ENCODE peak calls at places on chromosomes 12 and 14, in ten cellular contexts. One of them, this sample, is unnamed.

GRCh38 chr12:27064397-27065342 is 17.7 kb downstream of the C12orf71 start:
- DNase-seq in osteocyte: no peak
- DNase-seq in neural crest cell: no peak
- DNase-seq in tibial nerve: no peak
- DNase-seq in B cell: peak
- DNase-seq in cardiac fibroblast: no peak
- DNase-seq in astrocyte of the spinal cord: no peak
- DNase-seq in endothelial cell: no peak
- DNase-seq in fibroblast of pulmonary artery: no peak
- DNase-seq in nephron progenitor cell: no peak
- DNase-seq in this sample: no peak

GRCh38 chr12:98939350-98939749 is 294.3 kb downstream of the APAF1 start:
- DNase-seq in osteocyte: no peak
- DNase-seq in neural crest cell: no peak
- DNase-seq in tibial nerve: no peak
- DNase-seq in B cell: no peak
- DNase-seq in cardiac fibroblast: peak
- DNase-seq in astrocyte of the spinal cord: peak
- DNase-seq in endothelial cell: peak
- DNase-seq in fibroblast of pulmonary artery: peak
- DNase-seq in nephron progenitor cell: peak
- DNase-seq in this sample: no peak

GRCh38 chr14:79278798-79279644 is 932.3 kb downstream of the DIO2 start:
- DNase-seq in osteocyte: peak
- DNase-seq in neural crest cell: peak
- DNase-seq in tibial nerve: peak
- DNase-seq in B cell: no peak
- DNase-seq in cardiac fibroblast: peak
- DNase-seq in astrocyte of the spinal cord: peak
- DNase-seq in endothelial cell: peak
- DNase-seq in fibroblast of pulmonary artery: peak
- DNase-seq in nephron progenitor cell: peak
- DNase-seq in this sample: no peak

GRCh38 chr12:55171445-55171844 is 45.2 kb downstream of the OR9K2 start:
- DNase-seq in osteocyte: no peak
- DNase-seq in neural crest cell: no peak
- DNase-seq in tibial nerve: no peak
- DNase-seq in B cell: no peak
- DNase-seq in cardiac fibroblast: no peak
- DNase-seq in astrocyte of the spinal cord: no peak
- DNase-seq in endothelial cell: no peak
- DNase-seq in fibroblast of pulmonary artery: no peak
- DNase-seq in nephron progenitor cell: no peak
- DNase-seq in this sample: no peak

GRCh38 chr12:16297521-16297920 is 20.0 kb upstream of the SLC15A5 start:
- DNase-seq in osteocyte: no peak
- DNase-seq in neural crest cell: no peak
- DNase-seq in tibial nerve: no peak
- DNase-seq in B cell: no peak
- DNase-seq in cardiac fibroblast: no peak
- DNase-seq in astrocyte of the spinal cord: no peak
- DNase-seq in endothelial cell: no peak
- DNase-seq in fibroblast of pulmonary artery: no peak
- DNase-seq in nephron progenitor cell: no peak
- DNase-seq in this sample: no peak

GRCh38 chr14:105326891-105327694 is 12.5 kb downstream of the PACS2 start:
- DNase-seq in osteocyte: no peak
- DNase-seq in neural crest cell: no peak
- DNase-seq in tibial nerve: no peak
- DNase-seq in B cell: no peak
- DNase-seq in cardiac fibroblast: no peak
- DNase-seq in astrocyte of the spinal cord: no peak
- DNase-seq in endothelial cell: no peak
- DNase-seq in fibroblast of pulmonary artery: no peak
- DNase-seq in nephron progenitor cell: peak
- DNase-seq in this sample: no peak

GRCh38 chr12:108783446-108783845 is 52.1 kb upstream of the CORO1C start:
- DNase-seq in osteocyte: no peak
- DNase-seq in neural crest cell: no peak
- DNase-seq in tibial nerve: no peak
- DNase-seq in B cell: no peak
- DNase-seq in cardiac fibroblast: no peak
- DNase-seq in astrocyte of the spinal cord: no peak
- DNase-seq in endothelial cell: no peak
- DNase-seq in fibroblast of pulmonary artery: no peak
- DNase-seq in nephron progenitor cell: no peak
- DNase-seq in this sample: no peak

GRCh38 chr12:104466694-104467345 is 10.1 kb downstream of the CHST11 start:
- DNase-seq in osteocyte: no peak
- DNase-seq in neural crest cell: no peak
- DNase-seq in tibial nerve: no peak
- DNase-seq in B cell: no peak
- DNase-seq in cardiac fibroblast: no peak
- DNase-seq in astrocyte of the spinal cord: no peak
- DNase-seq in endothelial cell: no peak
- DNase-seq in fibroblast of pulmonary artery: no peak
- DNase-seq in nephron progenitor cell: no peak
- DNase-seq in this sample: no peak

GRCh38 chr12:15632708-15633107 is 156.5 kb downstream of the EPS8 start:
- DNase-seq in osteocyte: no peak
- DNase-seq in neural crest cell: no peak
- DNase-seq in tibial nerve: no peak
- DNase-seq in B cell: no peak
- DNase-seq in cardiac fibroblast: no peak
- DNase-seq in astrocyte of the spinal cord: no peak
- DNase-seq in endothelial cell: no peak
- DNase-seq in fibroblast of pulmonary artery: no peak
- DNase-seq in nephron progenitor cell: no peak
- DNase-seq in this sample: no peak

DNA sequence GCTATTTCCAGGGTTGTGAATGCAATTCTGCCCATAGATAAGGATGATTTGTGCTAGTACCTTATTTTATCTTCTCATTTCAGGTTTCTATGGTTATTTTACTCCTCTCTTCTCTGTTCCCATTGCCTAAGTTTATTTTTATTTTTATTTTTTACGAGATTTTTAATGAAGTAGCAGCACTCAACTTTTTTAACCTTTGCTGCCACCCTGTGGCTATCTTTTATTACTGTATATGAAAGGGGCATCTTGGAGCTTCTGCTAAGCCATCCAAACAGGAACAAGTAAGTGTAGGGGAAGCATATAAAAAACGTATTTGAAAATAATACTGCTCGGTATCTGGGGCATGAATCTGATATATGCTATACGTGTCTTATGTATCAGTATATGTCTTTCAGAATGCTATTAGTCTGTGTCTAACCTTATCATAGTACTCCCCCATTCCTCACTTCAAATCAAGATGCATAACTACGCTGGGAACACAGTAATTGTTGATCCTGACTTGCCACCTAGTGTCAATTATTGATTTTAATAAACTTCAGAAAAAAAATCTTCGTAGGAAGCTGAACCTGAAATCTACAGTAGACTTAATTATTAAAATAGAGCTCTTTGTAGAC is 60.3 kb downstream of the KLRG1 start:
- DNase-seq in osteocyte: no peak
- DNase-seq in neural crest cell: no peak
- DNase-seq in tibial nerve: no peak
- DNase-seq in B cell: peak
- DNase-seq in cardiac fibroblast: peak
- DNase-seq in astrocyte of the spinal cord: peak
- DNase-seq in endothelial cell: peak
- DNase-seq in fibroblast of pulmonary artery: peak
- DNase-seq in nephron progenitor cell: peak
- DNase-seq in this sample: no peak
- TF ChIP-seq CTCF in osteocyte: peak
- TF ChIP-seq CTCF in neural crest cell: peak
- TF ChIP-seq CTCF in tibial nerve: peak
- TF ChIP-seq CTCF in B cell: peak
- TF ChIP-seq CTCF in cardiac fibroblast: peak
- TF ChIP-seq CTCF in astrocyte of the spinal cord: peak
- TF ChIP-seq CTCF in endothelial cell: peak
- TF ChIP-seq CTCF in fibroblast of pulmonary artery: peak
- TF ChIP-seq CTCF in nephron progenitor cell: peak
- TF ChIP-seq CTCF in this sample: peak

GRCh38 chr14:100239200-100239839 is 376 bp downstream of the YY1 start:
- DNase-seq in osteocyte: no peak
- DNase-seq in neural crest cell: no peak
- DNase-seq in tibial nerve: no peak
- DNase-seq in B cell: peak
- DNase-seq in cardiac fibroblast: no peak
- DNase-seq in astrocyte of the spinal cord: no peak
- DNase-seq in endothelial cell: no peak
- DNase-seq in fibroblast of pulmonary artery: no peak
- DNase-seq in nephron progenitor cell: peak
- DNase-seq in this sample: peak

GRCh38 chr14:100239840-100240724 is 1.1 kb downstream of the YY1 start:
- DNase-seq in osteocyte: peak
- DNase-seq in neural crest cell: peak
- DNase-seq in tibial nerve: peak
- DNase-seq in B cell: peak
- DNase-seq in cardiac fibroblast: peak
- DNase-seq in astrocyte of the spinal cord: peak
- DNase-seq in endothelial cell: peak
- DNase-seq in fibroblast of pulmonary artery: peak
- DNase-seq in nephron progenitor cell: peak
- DNase-seq in this sample: peak

GRCh38 chr14:100241279-100241678 is 2.3 kb downstream of the YY1 start:
- DNase-seq in osteocyte: no peak
- DNase-seq in neural crest cell: no peak
- DNase-seq in tibial nerve: no peak
- DNase-seq in B cell: no peak
- DNase-seq in cardiac fibroblast: no peak
- DNase-seq in astrocyte of the spinal cord: peak
- DNase-seq in endothelial cell: no peak
- DNase-seq in fibroblast of pulmonary artery: no peak
- DNase-seq in nephron progenitor cell: no peak
- DNase-seq in this sample: no peak

GRCh38 chr14:100238419-100239199 is at the start of gene YY1:
- DNase-seq in osteocyte: peak
- DNase-seq in neural crest cell: peak
- DNase-seq in tibial nerve: peak
- DNase-seq in B cell: peak
- DNase-seq in cardiac fibroblast: peak
- DNase-seq in astrocyte of the spinal cord: peak
- DNase-seq in endothelial cell: peak
- DNase-seq in fibroblast of pulmonary artery: peak
- DNase-seq in nephron progenitor cell: peak
- DNase-seq in this sample: peak

DNA sequence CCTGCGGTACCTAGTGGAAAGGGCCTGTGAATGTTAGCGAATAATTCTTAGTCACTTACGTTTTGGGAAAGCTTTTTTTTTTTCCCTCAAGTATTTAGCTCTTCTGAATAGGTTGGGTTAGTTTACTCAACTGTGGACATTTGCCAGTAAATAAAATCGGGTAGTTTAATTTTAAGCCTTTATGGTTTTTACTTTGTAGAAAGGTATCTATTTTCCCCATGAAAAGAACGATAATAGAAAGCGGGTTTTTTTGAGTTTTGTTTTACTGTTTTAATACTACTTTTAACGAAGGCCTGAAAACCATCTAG is 1.7 kb downstream of the YY1 start:
- DNase-seq in osteocyte: no peak
- DNase-seq in neural crest cell: no peak
- DNase-seq in tibial nerve: no peak
- DNase-seq in B cell: no peak
- DNase-seq in cardiac fibroblast: no peak
- DNase-seq in astrocyte of the spinal cord: no peak
- DNase-seq in endothelial cell: no peak
- DNase-seq in fibroblast of pulmonary artery: no peak
- DNase-seq in nephron progenitor cell: no peak
- DNase-seq in this sample: no peak
- TF ChIP-seq CTCF in osteocyte: no peak
- TF ChIP-seq CTCF in neural crest cell: no peak
- TF ChIP-seq CTCF in tibial nerve: no peak
- TF ChIP-seq CTCF in B cell: no peak
- TF ChIP-seq CTCF in cardiac fibroblast: no peak
- TF ChIP-seq CTCF in astrocyte of the spinal cord: no peak
- TF ChIP-seq CTCF in endothelial cell: no peak
- TF ChIP-seq CTCF in fibroblast of pulmonary artery: no peak
- TF ChIP-seq CTCF in nephron progenitor cell: no peak
- TF ChIP-seq CTCF in this sample: no peak

GRCh38 chr12:57546438-57547365 is at the start of gene DCTN2:
- DNase-seq in osteocyte: peak
- DNase-seq in neural crest cell: peak
- DNase-seq in tibial nerve: peak
- DNase-seq in B cell: peak
- DNase-seq in cardiac fibroblast: peak
- DNase-seq in astrocyte of the spinal cord: peak
- DNase-seq in endothelial cell: peak
- DNase-seq in fibroblast of pulmonary artery: peak
- DNase-seq in nephron progenitor cell: peak
- DNase-seq in this sample: peak
- TF ChIP-seq CTCF in osteocyte: peak
- TF ChIP-seq CTCF in neural crest cell: peak
- TF ChIP-seq CTCF in tibial nerve: peak
- TF ChIP-seq CTCF in B cell: no peak
- TF ChIP-seq CTCF in cardiac fibroblast: peak
- TF ChIP-seq CTCF in astrocyte of the spinal cord: peak
- TF ChIP-seq CTCF in endothelial cell: no peak
- TF ChIP-seq CTCF in fibroblast of pulmonary artery: no peak
- TF ChIP-seq CTCF in nephron progenitor cell: no peak
- TF ChIP-seq CTCF in this sample: no peak

GRCh38 chr14:94548999-94549985 is 11.9 kb upstream of the SERPINA4 start:
- DNase-seq in osteocyte: peak
- DNase-seq in neural crest cell: peak
- DNase-seq in tibial nerve: peak
- DNase-seq in B cell: peak
- DNase-seq in cardiac fibroblast: peak
- DNase-seq in astrocyte of the spinal cord: peak
- DNase-seq in endothelial cell: peak
- DNase-seq in fibroblast of pulmonary artery: peak
- DNase-seq in nephron progenitor cell: peak
- DNase-seq in this sample: peak
- TF ChIP-seq CTCF in osteocyte: peak
- TF ChIP-seq CTCF in neural crest cell: peak
- TF ChIP-seq CTCF in tibial nerve: peak
- TF ChIP-seq CTCF in B cell: peak
- TF ChIP-seq CTCF in cardiac fibroblast: peak
- TF ChIP-seq CTCF in astrocyte of the spinal cord: peak
- TF ChIP-seq CTCF in endothelial cell: peak
- TF ChIP-seq CTCF in fibroblast of pulmonary artery: peak
- TF ChIP-seq CTCF in nephron progenitor cell: peak
- TF ChIP-seq CTCF in this sample: peak

GRCh38 chr14:53528114-53528513 is 375.0 kb upstream of the DDHD1 start:
- DNase-seq in osteocyte: no peak
- DNase-seq in neural crest cell: no peak
- DNase-seq in tibial nerve: no peak
- DNase-seq in B cell: no peak
- DNase-seq in cardiac fibroblast: no peak
- DNase-seq in astrocyte of the spinal cord: no peak
- DNase-seq in endothelial cell: no peak
- DNase-seq in fibroblast of pulmonary artery: peak
- DNase-seq in nephron progenitor cell: no peak
- DNase-seq in this sample: no peak
- TF ChIP-seq CTCF in osteocyte: no peak
- TF ChIP-seq CTCF in neural crest cell: no peak
- TF ChIP-seq CTCF in tibial nerve: no peak
- TF ChIP-seq CTCF in B cell: no peak
- TF ChIP-seq CTCF in cardiac fibroblast: no peak
- TF ChIP-seq CTCF in astrocyte of the spinal cord: no peak
- TF ChIP-seq CTCF in endothelial cell: no peak
- TF ChIP-seq CTCF in fibroblast of pulmonary artery: no peak
- TF ChIP-seq CTCF in nephron progenitor cell: no peak
- TF ChIP-seq CTCF in this sample: no peak

This sample was measured in natural killer cell.